ENCODE peak calls at places on chromosomes 1 and 21, in nine cellular contexts. One of them, this sample, is unnamed.

GRCh38 chr1:229058716-229059115 is 212.2 kb upstream of the RAB4A start:
- DNase-seq in omental fat pad: no peak
- DNase-seq in fibroblast of pulmonary artery: peak
- DNase-seq in MM.1S: no peak
- DNase-seq in GM06990: no peak
- DNase-seq in thoracic aorta: no peak
- DNase-seq in choroid plexus epithelial cell: peak
- DNase-seq in colonic mucosa: no peak
- DNase-seq in brain microvascular endothelial cell: no peak
- DNase-seq in this sample: peak

GRCh38 chr21:15552914-15553491 is 176.8 kb upstream of the USP25 start:
- DNase-seq in omental fat pad: no peak
- DNase-seq in fibroblast of pulmonary artery: peak
- DNase-seq in MM.1S: no peak
- DNase-seq in GM06990: no peak
- DNase-seq in thoracic aorta: no peak
- DNase-seq in choroid plexus epithelial cell: peak
- DNase-seq in colonic mucosa: no peak
- DNase-seq in brain microvascular endothelial cell: no peak
- DNase-seq in this sample: peak

GRCh38 chr1:183244466-183244865 is 58.4 kb downstream of the LAMC2 start:
- DNase-seq in omental fat pad: peak
- DNase-seq in fibroblast of pulmonary artery: peak
- DNase-seq in MM.1S: no peak
- DNase-seq in GM06990: no peak
- DNase-seq in thoracic aorta: no peak
- DNase-seq in choroid plexus epithelial cell: peak
- DNase-seq in colonic mucosa: peak
- DNase-seq in brain microvascular endothelial cell: no peak
- DNase-seq in this sample: peak

GRCh38 chr1:180231506-180232420 is 1.7 kb downstream of the LHX4 start:
- DNase-seq in omental fat pad: no peak
- DNase-seq in fibroblast of pulmonary artery: peak
- DNase-seq in MM.1S: peak
- DNase-seq in GM06990: peak
- DNase-seq in thoracic aorta: no peak
- DNase-seq in choroid plexus epithelial cell: peak
- DNase-seq in colonic mucosa: peak
- DNase-seq in brain microvascular endothelial cell: no peak
- DNase-seq in this sample: peak

GRCh38 chr1:192869308-192869940 is 60.6 kb downstream of the RGS2 start:
- DNase-seq in omental fat pad: no peak
- DNase-seq in fibroblast of pulmonary artery: no peak
- DNase-seq in MM.1S: no peak
- DNase-seq in GM06990: no peak
- DNase-seq in thoracic aorta: no peak
- DNase-seq in choroid plexus epithelial cell: no peak
- DNase-seq in colonic mucosa: no peak
- DNase-seq in brain microvascular endothelial cell: no peak
- DNase-seq in this sample: no peak

GRCh38 chr1:2555634-2556276 is 416 bp upstream of the TNFRSF14 start:
- DNase-seq in omental fat pad: peak
- DNase-seq in fibroblast of pulmonary artery: no peak
- DNase-seq in MM.1S: peak
- DNase-seq in GM06990: peak
- DNase-seq in thoracic aorta: no peak
- DNase-seq in choroid plexus epithelial cell: peak
- DNase-seq in colonic mucosa: peak
- DNase-seq in brain microvascular endothelial cell: no peak
- DNase-seq in this sample: peak

GRCh38 chr1:35659589-35659988 is 18.3 kb upstream of the PSMB2 start:
- DNase-seq in omental fat pad: no peak
- DNase-seq in fibroblast of pulmonary artery: no peak
- DNase-seq in MM.1S: no peak
- DNase-seq in GM06990: no peak
- DNase-seq in thoracic aorta: no peak
- DNase-seq in choroid plexus epithelial cell: no peak
- DNase-seq in colonic mucosa: no peak
- DNase-seq in brain microvascular endothelial cell: no peak
- DNase-seq in this sample: no peak

GRCh38 chr21:36427502-36427901 is 42.3 kb downstream of the CHAF1B start:
- DNase-seq in omental fat pad: no peak
- DNase-seq in fibroblast of pulmonary artery: no peak
- DNase-seq in MM.1S: no peak
- DNase-seq in GM06990: no peak
- DNase-seq in thoracic aorta: no peak
- DNase-seq in choroid plexus epithelial cell: no peak
- DNase-seq in colonic mucosa: no peak
- DNase-seq in brain microvascular endothelial cell: no peak
- DNase-seq in this sample: no peak

GRCh38 chr1:9314101-9314500 is 21.4 kb downstream of the SPSB1 start:
- DNase-seq in omental fat pad: no peak
- DNase-seq in fibroblast of pulmonary artery: no peak
- DNase-seq in MM.1S: no peak
- DNase-seq in GM06990: no peak
- DNase-seq in thoracic aorta: no peak
- DNase-seq in choroid plexus epithelial cell: no peak
- DNase-seq in colonic mucosa: no peak
- DNase-seq in brain microvascular endothelial cell: no peak
- DNase-seq in this sample: no peak

GRCh38 chr1:172095831-172096230 is 254.5 kb downstream of the DNM3 start:
- DNase-seq in omental fat pad: no peak
- DNase-seq in fibroblast of pulmonary artery: no peak
- DNase-seq in MM.1S: no peak
- DNase-seq in GM06990: no peak
- DNase-seq in thoracic aorta: no peak
- DNase-seq in choroid plexus epithelial cell: peak
- DNase-seq in colonic mucosa: no peak
- DNase-seq in brain microvascular endothelial cell: no peak
- DNase-seq in this sample: no peak

DNA sequence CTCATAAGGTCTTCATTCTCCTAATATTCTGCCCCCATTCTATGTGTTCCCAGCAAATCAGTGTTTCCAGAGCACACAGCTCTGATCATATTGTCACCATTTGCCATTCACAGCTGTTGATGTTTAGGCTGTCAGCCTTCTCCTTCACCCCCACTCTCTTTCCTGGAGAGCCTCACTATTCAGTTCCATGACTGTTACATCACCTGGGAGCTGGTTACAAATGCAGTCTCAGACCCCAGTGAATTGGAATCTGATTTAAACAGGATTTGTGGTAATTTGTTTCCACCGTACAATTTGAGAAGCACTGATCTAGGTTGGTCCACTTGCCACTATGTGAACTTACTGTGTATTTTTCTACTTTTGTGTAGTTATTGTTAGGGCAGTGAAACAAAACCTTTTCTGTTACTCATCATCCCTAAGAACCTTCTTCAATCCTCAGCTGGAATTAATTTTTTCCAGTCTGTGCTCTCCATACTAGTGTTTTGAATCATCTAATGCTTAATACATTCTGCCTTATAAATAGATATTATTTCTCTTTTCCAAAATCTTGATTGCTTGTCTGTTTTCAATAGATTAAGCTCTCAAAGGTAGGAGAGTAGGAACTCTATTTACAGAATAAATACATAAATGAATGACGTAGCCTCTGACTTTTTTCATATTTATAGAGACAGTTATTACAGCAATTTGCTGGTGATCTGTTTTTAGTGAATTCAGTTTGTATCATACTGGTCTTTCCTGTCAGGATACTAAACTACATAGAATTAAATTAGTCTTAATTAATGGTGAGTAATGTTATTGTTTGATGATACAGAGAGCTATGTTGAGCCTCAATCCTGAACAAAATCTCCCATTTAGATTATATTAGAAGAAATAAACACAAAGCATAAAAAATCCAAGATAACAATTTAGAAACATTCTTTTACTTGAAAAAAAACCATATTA is 8.1 kb downstream of the SNX7 start:
- DNase-seq in omental fat pad: no peak
- DNase-seq in fibroblast of pulmonary artery: no peak
- DNase-seq in MM.1S: no peak
- DNase-seq in GM06990: no peak
- DNase-seq in thoracic aorta: no peak
- DNase-seq in choroid plexus epithelial cell: no peak
- DNase-seq in colonic mucosa: no peak
- DNase-seq in brain microvascular endothelial cell: no peak
- DNase-seq in this sample: peak
- TF ChIP-seq CTCF in omental fat pad: no peak
- TF ChIP-seq CTCF in fibroblast of pulmonary artery: no peak
- TF ChIP-seq CTCF in MM.1S: no peak
- TF ChIP-seq CTCF in GM06990: no peak
- TF ChIP-seq CTCF in thoracic aorta: no peak
- TF ChIP-seq CTCF in choroid plexus epithelial cell: no peak
- TF ChIP-seq CTCF in colonic mucosa: no peak
- TF ChIP-seq CTCF in brain microvascular endothelial cell: no peak
- TF ChIP-seq CTCF in this sample: no peak

GRCh38 chr1:107153033-107153432 is 12.2 kb downstream of the NTNG1 start:
- DNase-seq in omental fat pad: no peak
- DNase-seq in fibroblast of pulmonary artery: no peak
- DNase-seq in MM.1S: peak
- DNase-seq in GM06990: peak
- DNase-seq in thoracic aorta: no peak
- DNase-seq in choroid plexus epithelial cell: no peak
- DNase-seq in colonic mucosa: no peak
- DNase-seq in brain microvascular endothelial cell: no peak
- DNase-seq in this sample: no peak
- TF ChIP-seq CTCF in omental fat pad: no peak
- TF ChIP-seq CTCF in fibroblast of pulmonary artery: no peak
- TF ChIP-seq CTCF in MM.1S: peak
- TF ChIP-seq CTCF in GM06990: peak
- TF ChIP-seq CTCF in thoracic aorta: no peak
- TF ChIP-seq CTCF in choroid plexus epithelial cell: no peak
- TF ChIP-seq CTCF in colonic mucosa: no peak
- TF ChIP-seq CTCF in brain microvascular endothelial cell: peak
- TF ChIP-seq CTCF in this sample: no peak

DNA sequence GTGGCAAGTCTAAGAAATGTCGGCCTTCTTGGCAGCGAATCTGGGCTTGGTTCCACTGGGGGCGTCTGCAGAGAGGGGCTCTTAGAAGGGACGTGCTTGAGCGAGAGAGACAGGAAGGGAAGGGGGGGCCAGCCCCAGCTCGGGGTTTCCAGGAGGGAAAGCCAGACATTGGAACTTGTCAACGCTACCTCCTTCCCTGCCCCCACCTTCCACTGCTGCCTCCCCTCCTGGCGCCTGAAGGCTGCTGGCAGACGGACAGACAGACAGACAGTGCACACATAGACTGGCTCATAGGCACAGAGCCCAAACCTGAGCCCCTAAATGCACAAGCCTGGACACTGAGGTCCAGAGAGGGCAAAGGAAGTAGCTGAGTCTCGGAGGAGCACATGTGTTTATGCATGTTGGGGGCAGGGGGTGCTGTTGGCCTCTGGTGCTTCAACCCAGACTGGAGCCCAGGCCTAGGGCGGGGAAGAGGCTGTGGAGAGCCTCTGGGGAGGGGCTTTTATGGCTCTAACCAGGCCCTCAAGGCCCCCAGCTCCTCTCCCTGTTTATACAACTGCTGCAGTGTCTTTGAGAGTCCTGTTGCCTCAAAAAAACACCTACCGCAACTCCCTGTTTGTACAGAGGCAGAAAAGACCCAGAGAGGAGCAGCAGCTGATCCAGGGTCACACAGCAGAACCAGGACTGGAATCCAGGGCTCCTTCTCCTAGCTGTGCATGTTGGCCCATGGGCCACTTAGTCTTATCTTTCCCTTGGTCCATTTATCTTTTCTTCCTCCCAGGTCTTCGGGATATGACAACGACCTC is 33.1 kb upstream of the WASF2 start:
- DNase-seq in omental fat pad: no peak
- DNase-seq in fibroblast of pulmonary artery: peak
- DNase-seq in MM.1S: no peak
- DNase-seq in GM06990: no peak
- DNase-seq in thoracic aorta: no peak
- DNase-seq in choroid plexus epithelial cell: peak
- DNase-seq in colonic mucosa: no peak
- DNase-seq in brain microvascular endothelial cell: no peak
- DNase-seq in this sample: peak
- TF ChIP-seq CTCF in omental fat pad: no peak
- TF ChIP-seq CTCF in fibroblast of pulmonary artery: peak
- TF ChIP-seq CTCF in MM.1S: no peak
- TF ChIP-seq CTCF in GM06990: peak
- TF ChIP-seq CTCF in thoracic aorta: peak
- TF ChIP-seq CTCF in choroid plexus epithelial cell: peak
- TF ChIP-seq CTCF in colonic mucosa: no peak
- TF ChIP-seq CTCF in brain microvascular endothelial cell: peak
- TF ChIP-seq CTCF in this sample: peak

GRCh38 chr1:111140680-111140967 is 601 bp downstream of the CEPT1 start:
- DNase-seq in omental fat pad: no peak
- DNase-seq in fibroblast of pulmonary artery: peak
- DNase-seq in MM.1S: peak
- DNase-seq in GM06990: no peak
- DNase-seq in thoracic aorta: no peak
- DNase-seq in choroid plexus epithelial cell: peak
- DNase-seq in colonic mucosa: no peak
- DNase-seq in brain microvascular endothelial cell: peak
- DNase-seq in this sample: peak

GRCh38 chr1:111141245-111141644 is 1.2 kb downstream of the CEPT1 start:
- DNase-seq in omental fat pad: no peak
- DNase-seq in fibroblast of pulmonary artery: no peak
- DNase-seq in MM.1S: no peak
- DNase-seq in GM06990: no peak
- DNase-seq in thoracic aorta: no peak
- DNase-seq in choroid plexus epithelial cell: no peak
- DNase-seq in colonic mucosa: no peak
- DNase-seq in brain microvascular endothelial cell: no peak
- DNase-seq in this sample: no peak

GRCh38 chr1:111141803-111142202 is 1.8 kb downstream of the CEPT1 start:
- DNase-seq in omental fat pad: no peak
- DNase-seq in fibroblast of pulmonary artery: no peak
- DNase-seq in MM.1S: no peak
- DNase-seq in GM06990: no peak
- DNase-seq in thoracic aorta: no peak
- DNase-seq in choroid plexus epithelial cell: no peak
- DNase-seq in colonic mucosa: no peak
- DNase-seq in brain microvascular endothelial cell: no peak
- DNase-seq in this sample: no peak

GRCh38 chr1:111139234-111139955 is 498 bp downstream of the DRAM2 start:
- DNase-seq in omental fat pad: no peak
- DNase-seq in fibroblast of pulmonary artery: peak
- DNase-seq in MM.1S: peak
- DNase-seq in GM06990: no peak
- DNase-seq in thoracic aorta: no peak
- DNase-seq in choroid plexus epithelial cell: peak
- DNase-seq in colonic mucosa: peak
- DNase-seq in brain microvascular endothelial cell: peak
- DNase-seq in this sample: peak

DNA sequence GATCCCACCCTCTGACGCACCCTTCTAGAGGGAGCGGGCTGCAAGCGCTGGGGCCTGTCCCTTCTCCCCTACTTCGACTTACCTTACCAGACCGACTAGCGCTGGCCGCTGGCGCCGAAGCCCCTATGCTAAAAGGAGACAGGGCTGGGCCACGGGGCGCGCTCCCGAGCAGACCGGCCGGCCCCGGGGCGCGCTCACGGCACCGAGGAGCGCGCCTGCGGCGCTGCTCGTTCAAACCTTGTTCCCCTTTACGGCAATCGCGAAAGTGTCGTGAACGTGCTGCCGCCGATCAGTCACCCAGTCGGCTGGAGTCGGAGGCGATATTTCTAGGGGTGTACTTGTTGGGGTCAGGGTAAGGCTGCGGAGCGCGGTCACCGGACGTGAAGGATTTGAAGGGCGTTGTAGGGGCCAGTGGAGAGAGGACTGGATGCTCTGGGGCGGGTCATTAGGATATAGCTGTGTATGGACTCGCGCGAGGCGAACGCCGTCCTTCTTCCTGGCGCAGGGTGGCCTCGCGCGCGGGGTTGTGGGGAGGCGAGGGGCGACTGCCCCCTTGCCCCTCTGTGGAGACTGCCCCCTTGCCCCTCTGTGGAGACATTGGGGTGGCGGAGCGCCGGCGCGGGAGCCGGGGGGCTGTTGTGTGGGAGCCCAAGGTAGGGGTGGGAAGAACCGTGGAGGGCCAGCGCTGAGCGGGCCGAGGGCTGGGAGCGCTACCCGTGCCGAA is at the start of the genes CEPT1 and DRAM2:
- DNase-seq in omental fat pad: peak
- DNase-seq in fibroblast of pulmonary artery: peak
- DNase-seq in MM.1S: peak
- DNase-seq in GM06990: peak
- DNase-seq in thoracic aorta: peak
- DNase-seq in choroid plexus epithelial cell: peak
- DNase-seq in colonic mucosa: peak
- DNase-seq in brain microvascular endothelial cell: peak
- DNase-seq in this sample: peak
- TF ChIP-seq CTCF in omental fat pad: no peak
- TF ChIP-seq CTCF in fibroblast of pulmonary artery: no peak
- TF ChIP-seq CTCF in MM.1S: no peak
- TF ChIP-seq CTCF in GM06990: no peak
- TF ChIP-seq CTCF in thoracic aorta: no peak
- TF ChIP-seq CTCF in choroid plexus epithelial cell: no peak
- TF ChIP-seq CTCF in colonic mucosa: no peak
- TF ChIP-seq CTCF in brain microvascular endothelial cell: no peak
- TF ChIP-seq CTCF in this sample: no peak

This sample was measured in cardiac fibroblast.